ENCODE peak calls at places on chromosome 21, in five cellular contexts. V is stimulated activated effector memory CD8-positive, alpha-beta T cell treated with anti-CD3 and anti-CD28 coated beads, Interleukin-12 subunit alpha, Interleukin-12 subunit beta, amount 100 ng/mL, for 72 hours; R is Right ventricle myocardium inferior; G is stimulated activated CD4-positive, alpha-beta T cell treated with anti-CD3 and anti-CD28 coated beads, Interleukin-15, amount 100 ng/mL, for 48 hours; P is WTC11. H is an unnamed sample.
A peak's percentile ranks its signal among the peaks of the same experiment; 100 is the strongest.

GRCh38 chr21:38800046-38800758 is 5.5 kb upstream of the ETS2 start:
- DNase-seq in V (no peak), R (no peak), P (no peak), G (no peak), H (no peak)

GRCh38 chr21:45303111-45303615 is 15.5 kb upstream of the POFUT2 start:
- DNase-seq in P (peak; percentile 6), R (no peak), V (no peak), G (no peak), H (no peak)

GRCh38 chr21:39863111-39863510 is 4.1 kb upstream of the PCP4 start:
- DNase-seq in R (no peak), V (no peak), G (no peak), P (no peak), H (no peak)

GRCh38 chr21:41121785-41122415 is 46.1 kb upstream of the BACE2 start:
- DNase-seq in P (peak; percentile 90), G (peak; percentile 21), V (peak; percentile 32), R (peak; percentile 74), H (peak; percentile 78)

GRCh38 chr21:14495075-14495474 is 51.0 kb downstream of the SAMSN1 start:
- DNase-seq in V (no peak), P (no peak), R (no peak), G (no peak), H (no peak)

GRCh38 chr21:41622831-41623548 is 115.0 kb upstream of the TMPRSS2 start:
- DNase-seq in R (no peak), G (peak; percentile 48), V (peak; percentile 29), P (no peak), H (no peak)

GRCh38 chr21:33562389-33562788 is 19.6 kb downstream of the SON start:
- DNase-seq in G (no peak), R (no peak), V (no peak), P (no peak), H (no peak)

GRCh38 chr21:44415073-44416025 is 40.0 kb upstream of the LRRC3 start:
- DNase-seq in P (no peak), V (no peak), R (no peak), G (no peak), H (no peak)

GRCh38 chr21:26952274-26953066 is 14.4 kb downstream of the ADAMTS5 start:
- DNase-seq in V (no peak), R (no peak), P (no peak), G (no peak), H (no peak)

GRCh38 chr21:42426424-42426823 is 22.7 kb downstream of the UBASH3A start:
- DNase-seq in R (no peak), V (no peak), G (no peak), P (no peak), H (no peak)

GRCh38 chr21:28445081-28445830 is 547.4 kb downstream of the LTN1 start:
- DNase-seq in G (no peak), R (no peak), P (no peak), V (no peak), H (no peak)

GRCh38 chr21:28521932-28522826 is 470.5 kb downstream of the LTN1 start:
- DNase-seq in V (no peak), G (no peak), R (no peak), P (no peak), H (no peak)

GRCh38 chr21:40548134-40548533 is 298.8 kb downstream of the DSCAM start:
- DNase-seq in G (no peak), P (no peak), V (no peak), R (no peak), H (no peak)

GRCh38 chr21:38920631-38921398 is 115.1 kb downstream of the ETS2 start:
- DNase-seq in R (no peak), V (no peak), P (no peak), G (no peak), H (no peak)

GRCh38 chr21:42835611-42836401 is 43.5 kb downstream of the WDR4 start:
- DNase-seq in V (no peak), R (no peak), G (no peak), P (no peak), H (no peak)

GRCh38 chr21:37874904-37875780 is 41.1 kb downstream of the KCNJ6 start:
- DNase-seq in R (no peak), G (no peak), V (no peak), P (no peak), H (no peak)

GRCh38 chr21:45577806-45578801 is 35.9 kb upstream of the SLC19A1 start:
- DNase-seq in V (no peak), R (no peak), P (peak; percentile 10), G (no peak), H (no peak)

GRCh38 chr21:40832316-40832715 is 14.6 kb downstream of the DSCAM start:
- DNase-seq in P (no peak), V (no peak), G (no peak), R (no peak), H (no peak)

GRCh38 chr21:16751705-16752104 is 761.1 kb upstream of the CXADR start:
- DNase-seq in G (no peak), V (no peak), R (no peak), P (no peak), H (no peak)

GRCh38 chr21:15003463-15004135 is 61.2 kb downstream of the NRIP1 start:
- DNase-seq in V (no peak), G (no peak), P (peak; percentile 30), R (no peak), H (no peak)

GRCh38 chr21:45977396-45977795 is 4.2 kb upstream of the COL6A1 start:
- DNase-seq in G (no peak), R (no peak), V (no peak), P (peak; percentile 60), H (no peak)

GRCh38 chr21:41426656-41427311 is 745 bp downstream of the MX1 start:
- DNase-seq in P (no peak), R (no peak), G (no peak), V (no peak), H (no peak)

GRCh38 chr21:40404319-40404906 is 442.5 kb downstream of the DSCAM start:
- DNase-seq in R (no peak), P (no peak), V (no peak), G (no peak), H (no peak)

GRCh38 chr21:38591138-38591537 is 92.9 kb upstream of the ERG start:
- DNase-seq in R (no peak), V (no peak), P (no peak), G (no peak), H (no peak)

GRCh38 chr21:21712761-21713558 is 714.8 kb downstream of the NCAM2 start:
- DNase-seq in P (no peak), R (no peak), V (no peak), G (no peak), H (no peak)

GRCh38 chr21:41868062-41868710 is 11.0 kb downstream of the PRDM15 start:
- DNase-seq in P (no peak), G (no peak), R (no peak), V (no peak), H (no peak)

GRCh38 chr21:31855180-31855579 is 17.6 kb upstream of the HUNK start:
- DNase-seq in P (no peak), R (no peak), V (no peak), G (no peak), H (no peak)

GRCh38 chr21:36113647-36114428 is 21.0 kb upstream of the CBR3 start:
- DNase-seq in R (no peak), P (no peak), V (no peak), G (no peak), H (no peak)

GRCh38 chr21:31554511-31555022 is 104.9 kb upstream of the SOD1 start:
- DNase-seq in V (no peak), R (no peak), P (no peak), G (peak; percentile 8), H (peak; percentile 53)

GRCh38 chr21:42561742-42562141 is 48.1 kb downstream of the SLC37A1 start:
- DNase-seq in V (no peak), P (peak; percentile 16), R (no peak), G (no peak), H (no peak)

GRCh38 chr21:31531967-31532366 is 127.5 kb upstream of the SOD1 start:
- DNase-seq in P (no peak), R (no peak), G (no peak), V (no peak), H (no peak)

GRCh38 chr21:46457801-46458314 is 833 bp upstream of the DIP2A start:
- DNase-seq in P (no peak), R (peak; percentile 81), V (no peak), G (peak; percentile 10), H (peak; percentile 43)